ENCODE peak calls at places on chromosomes 2 and 18, in ten cellular contexts. A is HepG2, H is hepatocyte, Y is MM.1S, Z is mammary epithelial cell, E is IMR-90, K is HCT116, S is PC-9, N is PC-3, P is H1. C is an unnamed sample.

GRCh38 chr2:159088906-159089305 is 120.5 kb downstream of the TANC1 start:
- DNase-seq in K (no peak), Y (no peak), E (no peak), S (no peak), H (no peak), N (no peak), P (no peak), Z (no peak), A (no peak), C (no peak)

GRCh38 chr2:200351815-200352214 is 45.3 kb downstream of the SPATS2L start:
- DNase-seq in Y (no peak), N (no peak), Z (no peak), E (peak; percentile 35), K (no peak), H (no peak), S (no peak), A (no peak), P (no peak), C (no peak)

GRCh38 chr18:35526476-35527120 is 28.8 kb upstream of the INO80C start:
- DNase-seq in Y (no peak), A (no peak), K (no peak), N (no peak), S (peak; percentile 42), E (no peak), Z (peak; percentile 52), H (no peak), P (no peak), C (no peak)

GRCh38 chr2:239579524-239580198 is 178.8 kb upstream of the HDAC4 start:
- DNase-seq in P (no peak), N (no peak), Y (no peak), H (no peak), E (no peak), A (no peak), S (no peak), Z (no peak), K (no peak), C (no peak)

GRCh38 chr2:72027426-72028161 is 120.1 kb downstream of the CYP26B1 start:
- DNase-seq in H (no peak), P (no peak), Y (no peak), A (no peak), S (no peak), N (peak; percentile 50), K (no peak), Z (peak; percentile 54), E (no peak), C (no peak)

GRCh38 chr2:72678036-72678435 is 147.8 kb downstream of the EXOC6B start:
- DNase-seq in N (no peak), Z (no peak), E (no peak), Y (no peak), S (no peak), K (no peak), P (no peak), H (no peak), A (no peak), C (no peak)

GRCh38 chr2:118197011-118197695 is 108.9 kb downstream of the INSIG2 start:
- DNase-seq in N (peak; percentile 24), Z (no peak), S (no peak), P (no peak), K (no peak), Y (peak; percentile 17), A (no peak), H (peak; percentile 37), E (peak; percentile 17), C (peak; percentile 30)

GRCh38 chr2:46303233-46303632 is 6.0 kb downstream of the EPAS1 start:
- DNase-seq in A (no peak), H (no peak), E (no peak), Z (no peak), Y (no peak), K (no peak), S (no peak), P (no peak), N (no peak), C (no peak)

GRCh38 chr2:129793326-129793955 is 186.0 kb upstream of the RAB6C start:
- DNase-seq in Y (no peak), Z (no peak), A (no peak), N (no peak), E (no peak), S (no peak), H (no peak), P (no peak), K (no peak), C (no peak)

GRCh38 chr2:8279506-8279905 is 402.4 kb upstream of the ID2 start:
- DNase-seq in Z (no peak), H (no peak), E (no peak), S (no peak), N (no peak), K (no peak), A (no peak), Y (no peak), P (no peak), C (no peak)

GRCh38 chr2:204763974-204764703 is 218.9 kb downstream of the PARD3B start:
- DNase-seq in S (no peak), H (no peak), E (no peak), Z (peak; percentile 46), K (no peak), Y (no peak), A (no peak), N (no peak), P (no peak), C (no peak)

GRCh38 chr2:135259116-135259515 is 207.0 kb downstream of the RAB3GAP1 start:
- DNase-seq in A (no peak), S (no peak), Y (no peak), E (no peak), H (no peak), K (no peak), Z (no peak), N (no peak), P (no peak), C (no peak)

GRCh38 chr18:27887287-27887686 is 289.6 kb downstream of the CDH2 start:
- DNase-seq in A (no peak), E (no peak), K (no peak), Y (no peak), Z (peak; percentile 30), S (no peak), H (no peak), N (peak; percentile 65), P (no peak), C (no peak)

GRCh38 chr2:134461511-134461910 is 207.6 kb downstream of the MGAT5 start:
- DNase-seq in P (no peak), A (no peak), E (peak; percentile 31), S (no peak), Z (peak; percentile 71), H (no peak), Y (no peak), N (peak; percentile 8), K (no peak), C (no peak)

GRCh38 chr2:127398239-127398590 is 10.4 kb upstream of the MAP3K2 start:
- DNase-seq in P (no peak), N (peak; percentile 97), Y (no peak), E (peak; percentile 93), Z (peak; percentile 88), A (peak; percentile 78), S (peak; percentile 90), K (peak; percentile 81), H (peak; percentile 91), C (no peak)
- H3K4me2 ChIP-seq in P (no peak overlapping the region), N (peak overlapping the region; percentile 30), Y (no peak overlapping the region), E (no peak overlapping the region), Z (peak overlapping the region; percentile 31), A (peak overlapping the region; percentile 45), S (peak overlapping the region; percentile 51), K (peak overlapping the region; percentile 56), H (no peak overlapping the region), C (no peak overlapping the region)

GRCh38 chr18:13525381-13526029 is 200.9 kb downstream of the FAM210A start:
- DNase-seq in S (no peak), H (no peak), E (no peak), Z (no peak), P (no peak), K (no peak), Y (no peak), N (no peak), A (no peak), C (no peak)
- TF ChIP-seq CTCF in S (no peak), H (peak; percentile 5), E (no peak), Z (no peak), P (peak; percentile 45), K (no peak), Y (no peak), N (no peak), A (no peak), C (peak; percentile 32)

DNA sequence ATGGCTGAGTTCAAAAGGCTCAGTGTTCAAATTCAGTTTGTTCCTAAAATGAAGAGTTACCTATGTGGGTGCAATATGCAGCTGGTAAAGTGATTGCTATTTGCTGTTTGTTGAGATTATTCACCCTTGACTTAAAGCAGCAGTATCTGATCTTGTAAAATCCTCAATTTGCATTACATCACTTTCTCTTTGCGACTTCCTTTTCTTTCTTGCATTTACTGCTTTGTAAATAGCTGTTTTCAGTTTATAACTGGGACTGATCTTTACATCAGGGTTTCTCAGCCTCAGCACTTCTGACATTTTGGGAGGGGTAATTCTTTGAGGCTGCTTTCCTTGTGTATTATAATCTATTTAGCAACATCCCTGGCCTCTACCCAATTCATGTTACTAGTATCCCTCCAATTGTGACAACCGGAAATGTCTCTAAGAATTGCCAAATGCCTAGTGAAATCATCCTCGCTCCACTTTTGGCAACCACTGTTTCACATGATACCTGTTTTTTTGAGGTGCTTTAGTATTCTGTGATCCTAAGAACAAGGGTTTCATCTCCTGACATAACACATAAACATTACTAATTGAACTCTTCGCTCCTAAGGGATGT is 12.1 kb upstream of the ERCC3 start:
- DNase-seq in Y (no peak), P (no peak), K (no peak), Z (no peak), N (peak; percentile 11), A (no peak), E (no peak), S (no peak), H (no peak), C (no peak)
- H3K36me3 ChIP-seq in Y (no peaks in the 10 kb centered on the region), P (peaks cover 11% of the 10 kb centered on the region), K (peaks cover 5% of the 10 kb centered on the region), Z (peaks cover 17% of the 10 kb centered on the region), N (peaks cover 14% of the 10 kb centered on the region), A (peaks cover 10% of the 10 kb centered on the region), E (peaks cover 10% of the 10 kb centered on the region), S (peaks cover 8% of the 10 kb centered on the region), H (no peaks in the 10 kb centered on the region), C (peaks cover 56% of the 10 kb centered on the region)

GRCh38 chr2:43084699-43085091 is 141.7 kb downstream of the ZFP36L2 start:
- DNase-seq in A (no peak), P (no peak), K (no peak), E (peak; percentile 73), H (peak; percentile 63), S (no peak), N (no peak), Y (no peak), Z (no peak), C (no peak)

GRCh38 chr2:43090317-43090716 is 136.1 kb downstream of the ZFP36L2 start:
- DNase-seq in Z (no peak), Y (no peak), N (no peak), S (no peak), P (no peak), E (no peak), K (no peak), H (no peak), A (no peak), C (no peak)

GRCh38 chr2:43086451-43087221 is 139.8 kb downstream of the ZFP36L2 start:
- DNase-seq in N (peak; percentile 97), H (peak; percentile 88), S (peak; percentile 88), A (peak; percentile 50), Z (peak; percentile 99), K (peak; percentile 19), E (peak; percentile 100), Y (no peak), P (peak; percentile 19), C (no peak)

GRCh38 chr2:43088148-43089073 is 138.0 kb downstream of the ZFP36L2 start:
- DNase-seq in P (no peak), A (peak; percentile 95), N (peak; percentile 64), H (peak; percentile 8), S (no peak), E (peak; percentile 78), Y (no peak), K (no peak), Z (no peak), C (no peak)

GRCh38 chr2:43087413-43087812 is 139.0 kb downstream of the ZFP36L2 start:
- DNase-seq in Z (no peak), P (no peak), A (no peak), H (no peak), Y (no peak), S (no peak), K (no peak), N (no peak), E (no peak), C (no peak)
- H3K4me2 ChIP-seq in Z (no peak overlapping the region), P (no peak overlapping the region), A (no peak overlapping the region), H (no peak overlapping the region), Y (no peak overlapping the region), S (peak overlapping the region; percentile 60), K (no peak overlapping the region), N (no peak overlapping the region), E (no peak overlapping the region), C (no peak overlapping the region)